ENCODE peak calls at places on chromosomes 4 and X, in seven cellular contexts. One of them, this sample, is unnamed.

GRCh38 chr4:165379662-165380061 is 854 bp downstream of the CPE start:
- DNase-seq in SIG-M5: no peak
- DNase-seq in NCI-H1417: peak; percentile 39
- DNase-seq in left cardiac atrium: no peak
- DNase-seq in fibroblast of mammary gland: no peak
- DNase-seq in AG09319: no peak
- DNase-seq in activated T-helper 1 cell treated with Interleukin-2 at 50 U/mL for 16 hours: no peak
- DNase-seq in this sample: peak; percentile 60

GRCh38 chr4:98447648-98448047 is 186.5 kb downstream of the RAP1GDS1 start:
- DNase-seq in SIG-M5: no peak
- DNase-seq in NCI-H1417: peak; percentile 69
- DNase-seq in left cardiac atrium: no peak
- DNase-seq in fibroblast of mammary gland: no peak
- DNase-seq in AG09319: no peak
- DNase-seq in activated T-helper 1 cell treated with Interleukin-2 at 50 U/mL for 16 hours: no peak
- DNase-seq in this sample: no peak

GRCh38 chrX:97563531-97564133 is 679.9 kb downstream of the RPA4 start:
- DNase-seq in SIG-M5: peak; percentile 25
- DNase-seq in NCI-H1417: peak; percentile 19
- DNase-seq in left cardiac atrium: peak; percentile 38
- DNase-seq in fibroblast of mammary gland: peak; percentile 61
- DNase-seq in AG09319: peak; percentile 18
- DNase-seq in activated T-helper 1 cell treated with Interleukin-2 at 50 U/mL for 16 hours: peak; percentile 1
- DNase-seq in this sample: no peak

GRCh38 chrX:147736045-147736444 is 175.7 kb upstream of the FMR1 start:
- DNase-seq in SIG-M5: no peak
- DNase-seq in NCI-H1417: no peak
- DNase-seq in left cardiac atrium: no peak
- DNase-seq in fibroblast of mammary gland: no peak
- DNase-seq in AG09319: no peak
- DNase-seq in activated T-helper 1 cell treated with Interleukin-2 at 50 U/mL for 16 hours: no peak
- DNase-seq in this sample: no peak

GRCh38 chrX:17638731-17639130 is 98.6 kb upstream of the SCML1 start:
- DNase-seq in SIG-M5: no peak
- DNase-seq in NCI-H1417: no peak
- DNase-seq in left cardiac atrium: no peak
- DNase-seq in fibroblast of mammary gland: no peak
- DNase-seq in AG09319: no peak
- DNase-seq in activated T-helper 1 cell treated with Interleukin-2 at 50 U/mL for 16 hours: no peak
- DNase-seq in this sample: no peak

GRCh38 chr4:1192091-1192492 is 19.7 kb upstream of the SPON2 start:
- DNase-seq in SIG-M5: no peak
- DNase-seq in NCI-H1417: no peak
- DNase-seq in left cardiac atrium: peak; percentile 91
- DNase-seq in fibroblast of mammary gland: peak; percentile 99
- DNase-seq in AG09319: peak; percentile 88
- DNase-seq in activated T-helper 1 cell treated with Interleukin-2 at 50 U/mL for 16 hours: no peak
- DNase-seq in this sample: no peak

GRCh38 chr4:34200535-34200934 is 2043.8 kb downstream of the ARAP2 start:
- DNase-seq in SIG-M5: no peak
- DNase-seq in NCI-H1417: no peak
- DNase-seq in left cardiac atrium: no peak
- DNase-seq in fibroblast of mammary gland: no peak
- DNase-seq in AG09319: no peak
- DNase-seq in activated T-helper 1 cell treated with Interleukin-2 at 50 U/mL for 16 hours: no peak
- DNase-seq in this sample: no peak

GRCh38 chr4:74410272-74410671 is 34.7 kb upstream of the AREG start:
- DNase-seq in SIG-M5: no peak
- DNase-seq in NCI-H1417: no peak
- DNase-seq in left cardiac atrium: no peak
- DNase-seq in fibroblast of mammary gland: no peak
- DNase-seq in AG09319: no peak
- DNase-seq in activated T-helper 1 cell treated with Interleukin-2 at 50 U/mL for 16 hours: no peak
- DNase-seq in this sample: no peak

GRCh38 chrX:153900806-153901752 is 3.4 kb upstream of the AVPR2 start:
- DNase-seq in SIG-M5: peak; percentile 51
- DNase-seq in NCI-H1417: peak; percentile 55
- DNase-seq in left cardiac atrium: peak; percentile 63
- DNase-seq in fibroblast of mammary gland: peak; percentile 73
- DNase-seq in AG09319: peak; percentile 52
- DNase-seq in activated T-helper 1 cell treated with Interleukin-2 at 50 U/mL for 16 hours: peak; percentile 37
- DNase-seq in this sample: peak; percentile 60

GRCh38 chrX:25805744-25806143 is 332.4 kb upstream of the MAGEB18 start:
- DNase-seq in SIG-M5: no peak
- DNase-seq in NCI-H1417: no peak
- DNase-seq in left cardiac atrium: no peak
- DNase-seq in fibroblast of mammary gland: no peak
- DNase-seq in AG09319: no peak
- DNase-seq in activated T-helper 1 cell treated with Interleukin-2 at 50 U/mL for 16 hours: no peak
- DNase-seq in this sample: no peak

GRCh38 chrX:15816453-15816838 is 26.2 kb downstream of the ZRSR2 start:
- DNase-seq in SIG-M5: no peak
- DNase-seq in NCI-H1417: no peak
- DNase-seq in left cardiac atrium: no peak
- DNase-seq in fibroblast of mammary gland: no peak
- DNase-seq in AG09319: no peak
- DNase-seq in activated T-helper 1 cell treated with Interleukin-2 at 50 U/mL for 16 hours: no peak
- DNase-seq in this sample: no peak

GRCh38 chr4:138181288-138181687 is 60.9 kb downstream of the SLC7A11 start:
- DNase-seq in SIG-M5: no peak
- DNase-seq in NCI-H1417: peak; percentile 29
- DNase-seq in left cardiac atrium: peak; percentile 45
- DNase-seq in fibroblast of mammary gland: peak; percentile 64
- DNase-seq in AG09319: no peak
- DNase-seq in activated T-helper 1 cell treated with Interleukin-2 at 50 U/mL for 16 hours: no peak
- DNase-seq in this sample: no peak

GRCh38 chr4:159097785-159098184 is 5.1 kb upstream of the RAPGEF2 start:
- DNase-seq in SIG-M5: no peak
- DNase-seq in NCI-H1417: no peak
- DNase-seq in left cardiac atrium: no peak
- DNase-seq in fibroblast of mammary gland: no peak
- DNase-seq in AG09319: no peak
- DNase-seq in activated T-helper 1 cell treated with Interleukin-2 at 50 U/mL for 16 hours: no peak
- DNase-seq in this sample: no peak

GRCh38 chrX:22800360-22800759 is 199.4 kb upstream of the DDX53 start:
- DNase-seq in SIG-M5: no peak
- DNase-seq in NCI-H1417: no peak
- DNase-seq in left cardiac atrium: peak; percentile 23
- DNase-seq in fibroblast of mammary gland: peak; percentile 89
- DNase-seq in AG09319: peak; percentile 50
- DNase-seq in activated T-helper 1 cell treated with Interleukin-2 at 50 U/mL for 16 hours: no peak
- DNase-seq in this sample: no peak

GRCh38 chrX:23332888-23333821 is 1.5 kb upstream of the PTCHD1 start:
- DNase-seq in SIG-M5: no peak
- DNase-seq in NCI-H1417: no peak
- DNase-seq in left cardiac atrium: no peak
- DNase-seq in fibroblast of mammary gland: no peak
- DNase-seq in AG09319: no peak
- DNase-seq in activated T-helper 1 cell treated with Interleukin-2 at 50 U/mL for 16 hours: no peak
- DNase-seq in this sample: no peak

GRCh38 chr4:120517966-120518365 is 404.6 kb downstream of the PRDM5 start:
- DNase-seq in SIG-M5: no peak
- DNase-seq in NCI-H1417: no peak
- DNase-seq in left cardiac atrium: peak; percentile 25
- DNase-seq in fibroblast of mammary gland: peak; percentile 91
- DNase-seq in AG09319: peak; percentile 31
- DNase-seq in activated T-helper 1 cell treated with Interleukin-2 at 50 U/mL for 16 hours: no peak
- DNase-seq in this sample: no peak